ENCODE peak calls at places on chromosomes 3 and 15, in seven cellular contexts. F, D, N, U, Q, V and O are unnamed samples.
A peak's percentile ranks its signal among the peaks of the same experiment; 100 is the strongest.

GRCh38 chr15:40327338-40327917 is 3.9 kb downstream of the INAFM2 start:
- DNase-seq in F (no peak), D (no peak), N (no peak), U (no peak), Q (no peak), V (no peak), O (peak; percentile 46)

GRCh38 chr3:65303431-65303830 is 615.6 kb upstream of the ADAMTS9 start:
- DNase-seq in F (no peak), D (no peak), N (no peak), U (no peak), Q (no peak), V (no peak), O (no peak)

GRCh38 chr3:7817239-7817638 is 684.4 kb upstream of the LMCD1 start:
- DNase-seq in F (no peak), D (no peak), N (no peak), U (no peak), Q (no peak), V (no peak), O (no peak)

GRCh38 chr3:82496890-82497560 is 735.6 kb upstream of the GBE1 start:
- DNase-seq in F (no peak), D (no peak), N (no peak), U (no peak), Q (peak; percentile 11), V (no peak), O (no peak)

GRCh38 chr3:150180349-150180748 is 209.7 kb upstream of the PFN2 start:
- DNase-seq in F (no peak), D (no peak), N (no peak), U (no peak), Q (no peak), V (no peak), O (no peak)

GRCh38 chr3:12508316-12508715 is 24.0 kb downstream of the TSEN2 start:
- DNase-seq in F (no peak), D (no peak), N (peak; percentile 47), U (no peak), Q (no peak), V (no peak), O (no peak)

GRCh38 chr3:39125837-39126500 is 18.5 kb downstream of the TTC21A start:
- DNase-seq in F (peak; percentile 45), D (no peak), N (no peak), U (no peak), Q (no peak), V (no peak), O (peak; percentile 42)

GRCh38 chr3:114194750-114195149 is 15.9 kb upstream of the DRD3 start:
- DNase-seq in F (no peak), D (no peak), N (no peak), U (no peak), Q (no peak), V (no peak), O (no peak)

GRCh38 chr3:182294696-182295095 is 498.6 kb upstream of the ATP11B start:
- DNase-seq in F (no peak), D (no peak), N (no peak), U (no peak), Q (no peak), V (no peak), O (no peak)

GRCh38 chr15:36926422-36926815 is 173.9 kb downstream of the MEIS2 start:
- DNase-seq in F (no peak), D (no peak), N (no peak), U (no peak), Q (no peak), V (no peak), O (no peak)

GRCh38 chr15:39888809-39889208 is 31.3 kb downstream of the GPR176 start:
- DNase-seq in F (no peak), D (no peak), N (no peak), U (no peak), Q (no peak), V (no peak), O (no peak)

GRCh38 chr3:122284486-122284885 is 40.6 kb upstream of the CSTA start:
- DNase-seq in F (no peak), D (no peak), N (no peak), U (no peak), Q (no peak), V (no peak), O (no peak)

GRCh38 chr3:24123596-24123995 is 178.5 kb downstream of the NR1D2 start:
- DNase-seq in F (no peak), D (no peak), N (no peak), U (no peak), Q (no peak), V (no peak), O (no peak)

GRCh38 chr3:56761887-56762605 is 39.7 kb downstream of the ARHGEF3 start:
- DNase-seq in F (no peak), D (no peak), N (no peak), U (no peak), Q (no peak), V (no peak), O (no peak)

GRCh38 chr3:42314411-42314810 is 48.4 kb upstream of the CCK start:
- DNase-seq in F (no peak), D (no peak), N (no peak), U (no peak), Q (no peak), V (no peak), O (no peak)

GRCh38 chr3:99575683-99576082 is 62.7 kb upstream of the COL8A1 start:
- DNase-seq in F (no peak), D (no peak), N (no peak), U (no peak), Q (no peak), V (no peak), O (no peak)

DNA sequence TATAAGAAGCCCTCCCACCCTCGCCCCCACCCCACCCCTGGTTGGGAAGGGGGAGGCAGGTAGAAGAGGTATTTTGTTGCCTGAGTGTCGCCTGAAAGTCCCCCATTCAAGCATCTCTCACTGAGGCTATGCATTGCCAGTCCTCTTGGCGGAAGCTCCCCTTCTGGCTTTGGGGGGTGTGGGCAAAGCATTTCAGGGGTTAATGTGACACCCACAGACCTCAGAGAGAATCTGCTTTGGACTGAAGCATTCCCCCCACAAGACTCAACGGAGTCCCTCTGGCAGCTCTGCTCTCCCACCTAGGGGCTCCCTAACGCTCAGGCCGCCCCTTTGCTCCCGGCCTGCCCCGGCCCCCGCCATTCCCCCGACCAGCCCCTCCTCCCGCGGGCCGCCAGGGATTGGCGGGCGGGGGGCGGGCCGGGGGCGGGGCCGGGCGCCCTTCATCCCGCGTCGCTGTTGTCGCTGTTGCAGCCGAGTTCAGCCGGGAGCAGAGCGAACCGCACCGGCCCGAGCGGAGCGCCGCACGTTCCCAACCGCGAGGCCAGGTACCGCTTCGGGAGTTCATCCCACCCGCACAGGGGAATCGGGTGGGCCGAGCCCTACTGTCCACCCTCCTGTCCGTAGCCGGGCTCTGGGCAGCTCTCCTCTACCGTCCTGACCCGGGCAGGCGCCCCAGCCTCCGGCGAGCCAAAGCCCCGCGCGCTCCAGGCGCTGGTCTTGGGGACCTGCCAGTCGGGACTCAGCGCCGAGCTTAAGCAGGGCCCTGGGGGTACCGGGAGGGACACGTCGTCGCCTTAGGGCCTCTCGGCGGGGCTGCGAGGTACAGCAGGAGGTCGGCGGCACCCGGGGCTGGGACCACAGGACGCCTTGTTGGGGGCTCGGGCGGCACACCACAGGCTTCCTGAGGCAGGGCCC is at the start of gene SLC38A3:
- DNase-seq in F (no peak), D (peak; percentile 39), N (no peak), U (peak; percentile 74), Q (peak; percentile 83), V (peak; percentile 77), O (no peak)
- H3K4me3 ChIP-seq in F (peak within 1 kb of the TSS; percentile 49), D (peak within 1 kb of the TSS; percentile 55), N (peak within 1 kb of the TSS; percentile 35), U (peak within 1 kb of the TSS; percentile 50), Q (no peak within 1 kb of the TSS), V (peak within 1 kb of the TSS; percentile 77), O (peak within 1 kb of the TSS; percentile 39)

GRCh38 chr3:177361042-177361938 is 164.0 kb upstream of the TBL1XR1 start:
- DNase-seq in F (no peak), D (no peak), N (no peak), U (no peak), Q (no peak), V (peak; percentile 58), O (peak; percentile 81)

GRCh38 chr3:177358968-177359600 is 161.8 kb upstream of the TBL1XR1 start:
- DNase-seq in F (peak; percentile 83), D (peak; percentile 41), N (peak; percentile 17), U (no peak), Q (peak; percentile 54), V (peak; percentile 74), O (peak; percentile 90)

GRCh38 chr3:177357352-177358084 is 160.2 kb upstream of the TBL1XR1 start:
- DNase-seq in F (peak; percentile 78), D (peak; percentile 62), N (no peak), U (no peak), Q (peak; percentile 84), V (no peak), O (no peak)

GRCh38 chr3:177358085-177358967 is 161.0 kb upstream of the TBL1XR1 start:
- DNase-seq in F (peak; percentile 85), D (peak; percentile 56), N (peak; percentile 53), U (no peak), Q (peak; percentile 66), V (peak; percentile 89), O (peak; percentile 91)

DNA sequence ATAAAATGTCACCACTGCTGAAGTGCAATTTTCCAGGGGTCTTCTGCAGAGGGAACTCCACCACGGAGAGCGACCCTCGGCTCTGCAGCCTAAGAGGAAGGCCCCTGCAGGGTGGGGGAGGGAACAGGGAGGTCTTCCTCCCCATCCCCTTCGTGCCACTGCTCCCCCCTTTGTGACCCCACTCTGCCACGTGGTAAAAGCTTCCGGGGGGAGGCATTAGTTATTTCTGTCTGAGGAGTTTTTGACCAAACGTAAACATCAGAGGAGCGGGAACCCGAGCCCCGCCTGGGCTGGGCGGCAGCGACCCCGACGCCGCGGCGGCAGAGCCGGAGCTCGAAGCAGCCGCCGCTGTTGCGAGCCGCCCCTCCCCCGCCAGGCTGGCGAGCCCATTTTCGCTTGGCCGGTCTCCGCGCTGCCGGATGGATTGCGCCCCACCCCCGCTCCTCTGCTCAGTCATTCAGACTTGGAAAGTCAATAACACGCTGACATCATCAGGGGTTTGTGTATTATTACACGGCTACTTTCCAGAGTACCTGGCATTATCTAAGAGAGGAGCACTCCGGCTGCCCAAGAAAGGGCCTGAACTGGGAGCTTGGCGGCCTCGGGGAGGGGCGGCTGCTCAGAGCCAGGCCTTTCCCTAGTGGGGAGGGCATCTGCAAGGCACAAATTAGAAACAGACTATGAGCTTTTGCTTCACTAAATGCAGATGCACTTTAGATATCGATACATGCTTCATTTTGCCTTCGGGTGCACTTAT is 162.5 kb upstream of the TBL1XR1 start:
- DNase-seq in F (peak; percentile 97), D (peak; percentile 96), N (peak; percentile 97), U (peak; percentile 97), Q (peak; percentile 89), V (peak; percentile 94), O (peak; percentile 99)
- TF ChIP-seq POLR2A in F (peak; percentile 38), D (no peak), N (no peak), U (peak; percentile 77), Q (no peak), V (peak; percentile 63), O (peak; percentile 68)

GRCh38 chr15:72473670-72474465 is at the start of gene ARIH1:
- DNase-seq in F (peak; percentile 99), D (peak; percentile 98), N (peak; percentile 95), U (peak; percentile 98), Q (peak; percentile 89), V (peak; percentile 99), O (peak; percentile 98)
- H3K4me3 ChIP-seq in F (peak within 1 kb of the TSS; percentile 92), D (peak within 1 kb of the TSS; percentile 75), N (peak within 1 kb of the TSS; percentile 86), U (peak within 1 kb of the TSS; percentile 35), Q (peak within 1 kb of the TSS; percentile 76), V (peak within 1 kb of the TSS; percentile 84), O (peak within 1 kb of the TSS; percentile 75)

GRCh38 chr15:62698646-62699045 is 343.9 kb upstream of the TPM1 start:
- DNase-seq in F (no peak), D (no peak), N (no peak), U (no peak), Q (no peak), V (no peak), O (no peak)

GRCh38 chr15:62697636-62698035 is 344.9 kb upstream of the TPM1 start:
- DNase-seq in F (no peak), D (no peak), N (no peak), U (no peak), Q (no peak), V (no peak), O (no peak)
- TF ChIP-seq POLR2A in F (no peak), D (no peak), N (no peak), U (no peak), Q (no peak), V (no peak), O (no peak)

GRCh38 chr15:73751896-73752816 is 995 bp downstream of the INSYN1 start:
- DNase-seq in F (no peak), D (no peak), N (no peak), U (no peak), Q (no peak), V (no peak), O (peak; percentile 43)
- H3K4me3 ChIP-seq in F (peak overlapping the region; percentile 48), D (peak overlapping the region; percentile 64), N (peak overlapping the region; percentile 44), U (peak overlapping the region; percentile 7), Q (no peak overlapping the region), V (peak overlapping the region; percentile 14), O (peak overlapping the region; percentile 35)